ENCODE peak calls at places on chromosomes 4 and X, in ten cellular contexts. K, E, U, B, N, X, A, F, S and J are unnamed samples.
A peak's percentile ranks its signal among the peaks of the same experiment; 100 is the strongest.

GRCh38 chrX:20515841-20516461 is 249.2 kb upstream of the RPS6KA3 start:
- DNase-seq in B (no peak), A (no peak), E (no peak), F (peak; percentile 80), U (no peak), S (peak; percentile 84), X (no peak), K (peak; percentile 73), N (no peak), J (peak; percentile 62)

GRCh38 chr4:101000496-101000895 is 346.8 kb downstream of the PPP3CA start:
- DNase-seq in F (no peak), B (no peak), K (no peak), X (no peak), S (no peak), A (no peak), N (no peak), U (no peak), E (no peak), J (no peak)

GRCh38 chr4:105350859-105351494 is 122.9 kb downstream of the PPA2 start:
- DNase-seq in K (peak; percentile 21), F (no peak), S (peak; percentile 51), A (no peak), U (no peak), E (no peak), N (no peak), B (no peak), X (no peak), J (peak; percentile 72)

GRCh38 chr4:151540728-151541437 is 131.9 kb downstream of the FHIP1A start:
- DNase-seq in S (peak; percentile 80), F (peak; percentile 100), X (no peak), B (no peak), N (no peak), U (no peak), K (peak; percentile 77), A (no peak), E (no peak), J (peak; percentile 96)

GRCh38 chr4:143294310-143294709 is 42.4 kb upstream of the GAB1 start:
- DNase-seq in U (no peak), B (no peak), A (peak; percentile 75), S (peak; percentile 42), X (no peak), E (no peak), K (no peak), N (peak; percentile 88), F (no peak), J (no peak)

GRCh38 chr4:70945046-70945445 is 42.9 kb downstream of the MOB1B start:
- DNase-seq in U (no peak), A (no peak), X (no peak), F (no peak), E (no peak), K (no peak), B (no peak), N (no peak), S (no peak), J (no peak)

GRCh38 chrX:20066968-20067708 is 49.6 kb downstream of the MAP7D2 start:
- DNase-seq in F (peak; percentile 35), X (no peak), K (peak; percentile 37), N (no peak), S (peak; percentile 41), A (peak; percentile 13), U (no peak), B (no peak), E (no peak), J (no peak)

GRCh38 chrX:46599051-46599560 is 25.5 kb downstream of the CHST7 start:
- DNase-seq in N (no peak), A (no peak), X (no peak), S (no peak), E (no peak), K (no peak), U (no peak), F (no peak), B (no peak), J (no peak)

GRCh38 chr4:124386163-124386562 is 326.4 kb downstream of the ANKRD50 start:
- DNase-seq in A (no peak), X (no peak), B (no peak), K (peak; percentile 26), F (no peak), N (no peak), U (no peak), S (no peak), E (no peak), J (no peak)

GRCh38 chr4:128810331-128810870 is 901 bp downstream of the JADE1 start:
- DNase-seq in S (no peak), A (peak; percentile 59), B (no peak), N (no peak), K (peak; percentile 64), F (peak; percentile 32), X (no peak), E (no peak), U (no peak), J (no peak)

GRCh38 chr4:27293831-27294230 is 433.2 kb downstream of the STIM2 start:
- DNase-seq in E (no peak), B (no peak), F (no peak), U (no peak), X (no peak), N (no peak), A (no peak), S (no peak), K (no peak), J (no peak)

GRCh38 chr4:37726666-37727065 is 40.5 kb upstream of the RELL1 start:
- DNase-seq in N (no peak), F (no peak), A (no peak), X (peak; percentile 6), K (no peak), E (no peak), U (no peak), S (peak; percentile 76), B (no peak), J (peak; percentile 85)

GRCh38 chrX:74449937-74450330 is 28.6 kb downstream of the SLC16A2 start:
- DNase-seq in X (no peak), U (no peak), F (peak; percentile 86), A (no peak), S (peak; percentile 5), B (no peak), K (no peak), E (no peak), N (no peak), J (no peak)

GRCh38 chrX:22800806-22801205 is 199.0 kb upstream of the DDX53 start:
- DNase-seq in F (no peak), N (no peak), A (no peak), K (peak; percentile 0), X (no peak), E (no peak), S (no peak), B (no peak), U (no peak), J (no peak)

GRCh38 chr4:159946983-159947645 is 844.2 kb downstream of the RAPGEF2 start:
- DNase-seq in K (peak; percentile 54), E (no peak), N (no peak), F (peak; percentile 16), B (no peak), A (no peak), X (no peak), U (no peak), S (peak; percentile 74), J (peak; percentile 24)

GRCh38 chrX:119817130-119817690 is 25.8 kb upstream of the RPL39 start:
- DNase-seq in X (no peak), U (no peak), E (no peak), F (no peak), K (no peak), N (no peak), S (no peak), A (no peak), B (no peak), J (no peak)

GRCh38 chrX:109187473-109188168 is 294.3 kb downstream of the GUCY2F start:
- DNase-seq in X (no peak), U (no peak), F (no peak), K (no peak), E (no peak), A (no peak), S (no peak), N (no peak), B (no peak), J (no peak)

GRCh38 chr4:127856485-127857447 is 23.9 kb upstream of the PLK4 start:
- DNase-seq in S (peak; percentile 90), N (no peak), B (no peak), F (peak; percentile 94), E (no peak), U (no peak), K (no peak), A (no peak), X (no peak), J (peak; percentile 75)

GRCh38 chr4:27357283-27357682 is 496.6 kb downstream of the STIM2 start:
- DNase-seq in X (no peak), A (no peak), B (no peak), F (no peak), K (no peak), N (no peak), U (no peak), S (peak; percentile 12), E (no peak), J (no peak)

GRCh38 chrX:140151316-140151715 is 186.0 kb upstream of the CXorf66 start:
- DNase-seq in K (no peak), S (no peak), E (no peak), A (no peak), U (no peak), F (peak; percentile 22), B (no peak), N (no peak), X (no peak), J (no peak)

GRCh38 chr4:3335385-3335784 is 42.6 kb downstream of the RGS12 start:
- DNase-seq in U (no peak), N (no peak), X (no peak), S (no peak), B (no peak), K (peak; percentile 63), A (no peak), E (no peak), F (no peak), J (no peak)

GRCh38 chr4:185210102-185210981 is 944 bp downstream of the SNX25 start:
- DNase-seq in X (peak; percentile 67), S (no peak), B (peak; percentile 27), K (peak; percentile 61), U (no peak), A (peak; percentile 70), E (peak; percentile 23), F (peak; percentile 18), N (peak; percentile 65), J (no peak)

GRCh38 chr4:76658231-76659102 is 223.4 kb downstream of the SHROOM3 start:
- DNase-seq in B (no peak), U (no peak), F (peak; percentile 73), X (no peak), E (no peak), A (no peak), S (peak; percentile 90), K (peak; percentile 74), N (no peak), J (peak; percentile 48)

GRCh38 chr4:123976285-123976684 is 579.7 kb downstream of the SPRY1 start:
- DNase-seq in A (no peak), S (no peak), F (no peak), X (no peak), N (no peak), B (no peak), K (peak; percentile 84), U (no peak), E (no peak), J (peak; percentile 28)

GRCh38 chr4:22552802-22553201 is 36.9 kb upstream of the ADGRA3 start:
- DNase-seq in A (no peak), F (no peak), X (no peak), K (no peak), S (no peak), U (no peak), N (no peak), B (no peak), E (no peak), J (no peak)

GRCh38 chrX:147173586-147173985 is 359.0 kb upstream of the CXorf51A start:
- DNase-seq in B (no peak), F (no peak), A (peak; percentile 77), K (no peak), S (no peak), X (no peak), N (no peak), U (no peak), E (no peak), J (no peak)

GRCh38 chrX:119496521-119496829 is 28.2 kb downstream of the SLC25A5 start:
- DNase-seq in U (no peak), F (no peak), K (no peak), N (no peak), X (no peak), A (no peak), B (no peak), S (no peak), E (no peak), J (no peak)

GRCh38 chr4:81740492-81740891 is 268.8 kb upstream of the RASGEF1B start:
- DNase-seq in U (no peak), A (no peak), E (no peak), K (no peak), B (no peak), F (no peak), N (no peak), S (no peak), X (no peak), J (no peak)